ENCODE peak calls at places on chromosomes 2 and 18, in eight cellular contexts. Y is left ventricle myocardium inferior; N is transverse colon; J is GM23248; D is Karpas-422; H is CD4-positive, alpha-beta T cell; F is fibroblast of lung; B is neuronal stem cell. A is an unnamed sample.

GRCh38 chr2:151907286-151907932 is 79.2 kb upstream of the ARL5A start:
- DNase-seq in Y (no peak), N (no peak), J (no peak), D (no peak), H (no peak), F (no peak), B (no peak), A (no peak)

GRCh38 chr2:154914606-154915005 is 216.1 kb downstream of the KCNJ3 start:
- DNase-seq in Y (no peak), N (no peak), J (no peak), D (no peak), H (no peak), F (no peak), B (no peak), A (no peak)

GRCh38 chr18:48053881-48054586 is 123.6 kb upstream of the SMAD2 start:
- DNase-seq in Y (no peak), N (peak), J (no peak), D (no peak), H (no peak), F (no peak), B (no peak), A (no peak)

GRCh38 chr2:216842634-216843033 is 17.2 kb downstream of the TNP1 start:
- DNase-seq in Y (peak), N (peak), J (no peak), D (no peak), H (no peak), F (no peak), B (no peak), A (no peak)

GRCh38 chr2:127859712-127860085 is 1.7 kb upstream of the POLR2D start:
- DNase-seq in Y (peak), N (peak), J (no peak), D (peak), H (peak), F (no peak), B (no peak), A (no peak)

GRCh38 chr2:15677141-15677911 is 85.7 kb downstream of the DDX1 start:
- DNase-seq in Y (no peak), N (no peak), J (no peak), D (no peak), H (no peak), F (no peak), B (no peak), A (no peak)

GRCh38 chr2:177164131-177164530 is 48.5 kb upstream of the HNRNPA3 start:
- DNase-seq in Y (no peak), N (no peak), J (no peak), D (no peak), H (no peak), F (no peak), B (no peak), A (no peak)

GRCh38 chr2:191824403-191824802 is 22.5 kb downstream of the CAVIN2 start:
- DNase-seq in Y (no peak), N (no peak), J (peak), D (no peak), H (no peak), F (peak), B (no peak), A (no peak)

GRCh38 chr2:58606799-58607198 is 365.7 kb upstream of the FANCL start:
- DNase-seq in Y (no peak), N (no peak), J (peak), D (no peak), H (no peak), F (no peak), B (no peak), A (no peak)

GRCh38 chr2:56018202-56018601 is 94.6 kb upstream of the EFEMP1 start:
- DNase-seq in Y (no peak), N (no peak), J (no peak), D (no peak), H (no peak), F (no peak), B (no peak), A (no peak)

GRCh38 chr18:46046126-46046525 is 25.9 kb downstream of the PSTPIP2 start:
- DNase-seq in Y (no peak), N (no peak), J (no peak), D (no peak), H (no peak), F (no peak), B (no peak), A (no peak)
- H3K27ac ChIP-seq in Y (no peak), N (no peak), J (no peak), D (no peak), H (no peak), F (no peak), B (no peak), A (no peak)

GRCh38 chr2:43333656-43334144 is 107.3 kb upstream of the ZFP36L2 start:
- DNase-seq in Y (no peak), N (no peak), J (peak), D (no peak), H (no peak), F (peak), B (no peak), A (no peak)
- H3K27ac ChIP-seq in Y (peak), N (peak), J (peak), D (no peak), H (no peak), F (peak), B (no peak), A (peak)

GRCh38 chr2:204274487-204274886 is 270.8 kb upstream of the PARD3B start:
- DNase-seq in Y (no peak), N (no peak), J (no peak), D (no peak), H (no peak), F (no peak), B (no peak), A (no peak)

GRCh38 chr2:204272089-204272488 is 273.2 kb upstream of the PARD3B start:
- DNase-seq in Y (no peak), N (no peak), J (no peak), D (no peak), H (no peak), F (no peak), B (no peak), A (no peak)

GRCh38 chr2:204268971-204269370 is 276.3 kb upstream of the PARD3B start:
- DNase-seq in Y (no peak), N (no peak), J (no peak), D (no peak), H (no peak), F (no peak), B (no peak), A (no peak)

GRCh38 chr2:204274991-204275390 is 270.3 kb upstream of the PARD3B start:
- DNase-seq in Y (no peak), N (no peak), J (no peak), D (no peak), H (no peak), F (no peak), B (no peak), A (no peak)

GRCh38 chr2:204272913-204273312 is 272.4 kb upstream of the PARD3B start:
- DNase-seq in Y (no peak), N (no peak), J (no peak), D (no peak), H (no peak), F (no peak), B (no peak), A (no peak)
- H3K27ac ChIP-seq in Y (no peak), N (no peak), J (no peak), D (no peak), H (no peak), F (no peak), B (no peak), A (no peak)

GRCh38 chr2:8306530-8307351 is 375.1 kb upstream of the ID2 start:
- DNase-seq in Y (no peak), N (no peak), J (peak), D (no peak), H (no peak), F (peak), B (no peak), A (peak)
- H3K27ac ChIP-seq in Y (no peak), N (peak), J (no peak), D (no peak), H (no peak), F (no peak), B (no peak), A (peak)

GRCh38 chr2:54500404-54501147 is 44.4 kb downstream of the SPTBN1 start:
- DNase-seq in Y (peak), N (no peak), J (no peak), D (no peak), H (no peak), F (no peak), B (no peak), A (no peak)
- H3K27ac ChIP-seq in Y (peak), N (peak), J (no peak), D (no peak), H (no peak), F (no peak), B (no peak), A (no peak)

GRCh38 chr18:49681387-49681786 is 119.5 kb downstream of the LIPG start:
- DNase-seq in Y (no peak), N (no peak), J (no peak), D (no peak), H (no peak), F (no peak), B (no peak), A (no peak)

GRCh38 chr18:49678440-49678839 is 116.6 kb downstream of the LIPG start:
- DNase-seq in Y (no peak), N (no peak), J (no peak), D (no peak), H (no peak), F (no peak), B (no peak), A (no peak)

GRCh38 chr18:49685231-49685942 is 123.5 kb downstream of the LIPG start:
- DNase-seq in Y (no peak), N (no peak), J (no peak), D (no peak), H (no peak), F (peak), B (no peak), A (no peak)

GRCh38 chr18:49677762-49678398 is 116.0 kb downstream of the LIPG start:
- DNase-seq in Y (no peak), N (peak), J (no peak), D (peak), H (no peak), F (no peak), B (no peak), A (no peak)

DNA sequence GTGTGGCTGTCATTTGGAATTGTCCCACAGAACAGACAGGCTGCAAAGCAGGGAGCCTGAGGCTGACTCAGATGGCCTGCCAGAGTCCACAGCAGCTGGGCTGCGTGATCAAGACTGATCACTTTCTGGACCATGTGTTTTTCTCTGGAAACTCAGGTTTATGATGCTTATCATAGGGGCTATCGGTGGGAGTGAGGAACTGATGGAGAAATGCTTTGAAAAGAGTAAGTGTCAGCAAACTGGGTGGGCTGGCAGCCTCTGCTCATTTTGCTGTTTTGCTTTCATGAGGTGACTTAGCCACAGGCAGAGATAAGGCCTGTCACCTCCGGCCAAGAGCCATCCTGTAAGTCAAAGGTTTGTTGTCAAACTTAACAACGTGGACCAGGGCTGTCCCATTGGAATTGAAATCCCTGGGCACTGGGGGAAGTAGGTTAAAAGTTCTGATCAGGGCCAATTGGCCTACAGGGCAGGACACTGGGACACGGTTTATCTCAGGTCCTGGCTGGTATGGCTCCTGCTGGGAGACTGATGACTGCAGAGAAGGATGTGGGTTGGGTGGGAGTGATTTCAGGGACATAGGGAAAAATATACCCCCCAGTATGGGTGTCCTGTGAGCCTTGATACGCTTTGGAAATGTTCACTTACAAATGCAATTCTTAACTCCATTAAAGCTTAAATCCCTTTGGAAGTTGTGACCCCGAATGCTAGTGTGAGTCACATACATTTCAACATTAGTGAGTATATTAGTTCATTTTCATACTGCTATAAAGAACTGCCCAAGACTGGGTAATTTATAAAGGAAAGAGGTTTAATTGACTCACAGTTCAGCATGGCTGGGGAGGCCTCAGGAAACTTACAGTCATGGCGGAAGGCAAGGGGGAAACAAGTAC is 120.7 kb downstream of the LIPG start:
- DNase-seq in Y (no peak), N (no peak), J (peak), D (no peak), H (no peak), F (peak), B (no peak), A (no peak)
- H3K27ac ChIP-seq in Y (no peak), N (no peak), J (no peak), D (no peak), H (no peak), F (no peak), B (no peak), A (no peak)

GRCh38 chr18:31511098-31511497 is 13.1 kb downstream of the DSG2 start:
- DNase-seq in Y (no peak), N (no peak), J (no peak), D (peak), H (no peak), F (no peak), B (no peak), A (no peak)
- H3K27ac ChIP-seq in Y (no peak), N (no peak), J (no peak), D (no peak), H (no peak), F (no peak), B (no peak), A (no peak)

GRCh38 chr2:101750688-101751087 is 53.2 kb downstream of the MAP4K4 start:
- DNase-seq in Y (no peak), N (no peak), J (no peak), D (no peak), H (no peak), F (no peak), B (no peak), A (no peak)

GRCh38 chr2:101752708-101753107 is 55.2 kb downstream of the MAP4K4 start:
- DNase-seq in Y (no peak), N (peak), J (peak), D (no peak), H (no peak), F (peak), B (no peak), A (no peak)

GRCh38 chr2:101753207-101753616 is 55.7 kb downstream of the MAP4K4 start:
- DNase-seq in Y (no peak), N (no peak), J (peak), D (peak), H (no peak), F (no peak), B (no peak), A (no peak)

GRCh38 chr2:101751276-101751675 is 53.8 kb downstream of the MAP4K4 start:
- DNase-seq in Y (no peak), N (no peak), J (no peak), D (peak), H (no peak), F (no peak), B (no peak), A (no peak)

GRCh38 chr2:101751875-101752619 is 54.5 kb downstream of the MAP4K4 start:
- DNase-seq in Y (no peak), N (no peak), J (peak), D (peak), H (no peak), F (peak), B (no peak), A (no peak)
- H3K27ac ChIP-seq in Y (peak), N (peak), J (no peak), D (no peak), H (no peak), F (peak), B (no peak), A (peak)